ENCODE peak calls at places on chromosomes 16 and 17, in nine cellular contexts. One of them, this sample, is unnamed.

GRCh38 chr17:28684963-28685362 is 23.0 kb downstream of the SUPT6H start:
- DNase-seq in A172: peak
- DNase-seq in SW480: no peak
- DNase-seq in NCI-H226: no peak
- DNase-seq in pons: peak
- DNase-seq in sciatic nerve: no peak
- DNase-seq in neural progenitor cell: no peak
- DNase-seq in AG08396: no peak
- DNase-seq in HTR-8/SVneo: peak
- DNase-seq in this sample: no peak

GRCh38 chr17:37133131-37133530 is 184.4 kb downstream of the AATF start:
- DNase-seq in A172: no peak
- DNase-seq in SW480: no peak
- DNase-seq in NCI-H226: no peak
- DNase-seq in pons: no peak
- DNase-seq in sciatic nerve: no peak
- DNase-seq in neural progenitor cell: no peak
- DNase-seq in AG08396: no peak
- DNase-seq in HTR-8/SVneo: no peak
- DNase-seq in this sample: no peak

GRCh38 chr17:48444531-48445247 is 14.7 kb upstream of the SKAP1 start:
- DNase-seq in A172: peak
- DNase-seq in SW480: no peak
- DNase-seq in NCI-H226: no peak
- DNase-seq in pons: no peak
- DNase-seq in sciatic nerve: no peak
- DNase-seq in neural progenitor cell: no peak
- DNase-seq in AG08396: no peak
- DNase-seq in HTR-8/SVneo: no peak
- DNase-seq in this sample: no peak

GRCh38 chr16:86634290-86634689 is 55.9 kb downstream of the FOXL1 start:
- DNase-seq in A172: peak
- DNase-seq in SW480: no peak
- DNase-seq in NCI-H226: no peak
- DNase-seq in pons: peak
- DNase-seq in sciatic nerve: no peak
- DNase-seq in neural progenitor cell: peak
- DNase-seq in AG08396: peak
- DNase-seq in HTR-8/SVneo: peak
- DNase-seq in this sample: no peak

GRCh38 chr16:10806698-10807097 is 11.9 kb downstream of the TVP23A start:
- DNase-seq in A172: no peak
- DNase-seq in SW480: no peak
- DNase-seq in NCI-H226: no peak
- DNase-seq in pons: peak
- DNase-seq in sciatic nerve: no peak
- DNase-seq in neural progenitor cell: no peak
- DNase-seq in AG08396: no peak
- DNase-seq in HTR-8/SVneo: no peak
- DNase-seq in this sample: no peak

GRCh38 chr17:9531080-9531479 is 44.5 kb downstream of the STX8 start:
- DNase-seq in A172: no peak
- DNase-seq in SW480: no peak
- DNase-seq in NCI-H226: no peak
- DNase-seq in pons: no peak
- DNase-seq in sciatic nerve: no peak
- DNase-seq in neural progenitor cell: no peak
- DNase-seq in AG08396: no peak
- DNase-seq in HTR-8/SVneo: no peak
- DNase-seq in this sample: no peak

GRCh38 chr17:2521257-2521656 is 9.6 kb upstream of the METTL16 start:
- DNase-seq in A172: no peak
- DNase-seq in SW480: no peak
- DNase-seq in NCI-H226: no peak
- DNase-seq in pons: no peak
- DNase-seq in sciatic nerve: no peak
- DNase-seq in neural progenitor cell: no peak
- DNase-seq in AG08396: no peak
- DNase-seq in HTR-8/SVneo: no peak
- DNase-seq in this sample: no peak

GRCh38 chr16:88461291-88462269 is 8.5 kb downstream of the ZFPM1 start:
- DNase-seq in A172: peak
- DNase-seq in SW480: no peak
- DNase-seq in NCI-H226: peak
- DNase-seq in pons: no peak
- DNase-seq in sciatic nerve: no peak
- DNase-seq in neural progenitor cell: peak
- DNase-seq in AG08396: no peak
- DNase-seq in HTR-8/SVneo: no peak
- DNase-seq in this sample: peak

GRCh38 chr16:3119286-3119685 is 6.9 kb downstream of the ZNF205 start:
- DNase-seq in A172: no peak
- DNase-seq in SW480: no peak
- DNase-seq in NCI-H226: no peak
- DNase-seq in pons: no peak
- DNase-seq in sciatic nerve: no peak
- DNase-seq in neural progenitor cell: no peak
- DNase-seq in AG08396: no peak
- DNase-seq in HTR-8/SVneo: no peak
- DNase-seq in this sample: no peak

GRCh38 chr17:72158895-72159885 is 38.4 kb downstream of the SOX9 start:
- DNase-seq in A172: no peak
- DNase-seq in SW480: peak
- DNase-seq in NCI-H226: no peak
- DNase-seq in pons: no peak
- DNase-seq in sciatic nerve: no peak
- DNase-seq in neural progenitor cell: no peak
- DNase-seq in AG08396: no peak
- DNase-seq in HTR-8/SVneo: no peak
- DNase-seq in this sample: peak

GRCh38 chr17:44071772-44072171 is 1.2 kb downstream of the G6PC3 start:
- DNase-seq in A172: no peak
- DNase-seq in SW480: no peak
- DNase-seq in NCI-H226: peak
- DNase-seq in pons: no peak
- DNase-seq in sciatic nerve: no peak
- DNase-seq in neural progenitor cell: no peak
- DNase-seq in AG08396: no peak
- DNase-seq in HTR-8/SVneo: no peak
- DNase-seq in this sample: peak

GRCh38 chr16:49776085-49776501 is 79.8 kb downstream of the ZNF423 start:
- DNase-seq in A172: no peak
- DNase-seq in SW480: no peak
- DNase-seq in NCI-H226: no peak
- DNase-seq in pons: no peak
- DNase-seq in sciatic nerve: no peak
- DNase-seq in neural progenitor cell: peak
- DNase-seq in AG08396: no peak
- DNase-seq in HTR-8/SVneo: no peak
- DNase-seq in this sample: peak

GRCh38 chr17:71922439-71922838 is 198.4 kb upstream of the SOX9 start:
- DNase-seq in A172: peak
- DNase-seq in SW480: peak
- DNase-seq in NCI-H226: peak
- DNase-seq in pons: no peak
- DNase-seq in sciatic nerve: no peak
- DNase-seq in neural progenitor cell: no peak
- DNase-seq in AG08396: peak
- DNase-seq in HTR-8/SVneo: peak
- DNase-seq in this sample: peak

GRCh38 chr16:68909099-68909733 is 65.9 kb downstream of the TANGO6 start:
- DNase-seq in A172: no peak
- DNase-seq in SW480: no peak
- DNase-seq in NCI-H226: no peak
- DNase-seq in pons: no peak
- DNase-seq in sciatic nerve: no peak
- DNase-seq in neural progenitor cell: no peak
- DNase-seq in AG08396: peak
- DNase-seq in HTR-8/SVneo: no peak
- DNase-seq in this sample: no peak

GRCh38 chr17:50274142-50274944 is at the start of gene TMEM92:
- DNase-seq in A172: peak
- DNase-seq in SW480: peak
- DNase-seq in NCI-H226: peak
- DNase-seq in pons: no peak
- DNase-seq in sciatic nerve: peak
- DNase-seq in neural progenitor cell: peak
- DNase-seq in AG08396: peak
- DNase-seq in HTR-8/SVneo: no peak
- DNase-seq in this sample: peak

GRCh38 chr17:65772989-65773388 is 211.5 kb upstream of the AXIN2 start:
- DNase-seq in A172: no peak
- DNase-seq in SW480: no peak
- DNase-seq in NCI-H226: no peak
- DNase-seq in pons: no peak
- DNase-seq in sciatic nerve: no peak
- DNase-seq in neural progenitor cell: no peak
- DNase-seq in AG08396: no peak
- DNase-seq in HTR-8/SVneo: no peak
- DNase-seq in this sample: no peak

This sample was measured in ELF-1.